ENCODE peak calls at places on chromosomes 5 and 9, in four cellular contexts. F is DMS53, D is aorta, O is COR-L47. J is an unnamed sample.

GRCh38 chr5:173196133-173196952 is 38.7 kb downstream of the NKX2-5 start:
- DNase-seq in F (peak; percentile 19), D (no peak), O (no peak), J (no peak)

GRCh38 chr9:123437201-123437600 is 81.2 kb downstream of the CRB2 start:
- DNase-seq in F (no peak), D (peak; percentile 66), O (no peak), J (no peak)

GRCh38 chr5:102722930-102723329 is 32.2 kb upstream of the PAM start:
- DNase-seq in F (no peak), D (no peak), O (no peak), J (no peak)

GRCh38 chr5:53481887-53482716 is 1.7 kb downstream of the FST start:
- DNase-seq in F (peak; percentile 86), D (peak; percentile 94), O (no peak), J (no peak)

GRCh38 chr9:133813749-133814585 is 75.8 kb upstream of the SARDH start:
- DNase-seq in F (no peak), D (no peak), O (no peak), J (no peak)

GRCh38 chr5:157612581-157612980 is 37.0 kb upstream of the ADAM19 start:
- DNase-seq in F (no peak), D (no peak), O (no peak), J (no peak)

GRCh38 chr5:89428624-89429023 is 545.6 kb upstream of the MEF2C start:
- DNase-seq in F (peak; percentile 5), D (no peak), O (no peak), J (no peak)

GRCh38 chr5:126801992-126802294 is 25.0 kb downstream of the LMNB1 start:
- DNase-seq in F (peak; percentile 31), D (no peak), O (no peak), J (no peak)

GRCh38 chr9:26261503-26262330 is 583.5 kb upstream of the TUSC1 start:
- DNase-seq in F (no peak), D (no peak), O (no peak), J (no peak)

GRCh38 chr9:70053864-70054263 is 10.2 kb downstream of the MAMDC2 start:
- DNase-seq in F (peak; percentile 55), D (no peak), O (no peak), J (no peak)

GRCh38 chr9:136028760-136029470 is 66.2 kb downstream of the NACC2 start:
- DNase-seq in F (peak; percentile 59), D (no peak), O (no peak), J (no peak)

GRCh38 chr5:72159501-72159911 is 52.2 kb downstream of the MAP1B start:
- DNase-seq in F (peak; percentile 10), D (no peak), O (no peak), J (no peak)

GRCh38 chr5:132799392-132799791 is 13.7 kb upstream of the SOWAHA start:
- DNase-seq in F (no peak), D (no peak), O (no peak), J (no peak)

J was measured in NCI-H2081 treated with DMSO at 0.1 percent for 48 hours.